ENCODE peak calls at places on chromosomes 5 and 9, in five cellular contexts. One of them, this sample, is unnamed.
A peak's percentile ranks its signal among the peaks of the same experiment; 100 is the strongest.

GRCh38 chr5:66634601-66635000 is 38.4 kb downstream of the MAST4 start:
- DNase-seq in A673: no peak
- DNase-seq in sigmoid colon: no peak
- DNase-seq in fibroblast of lung: no peak
- DNase-seq in PC-3: no peak
- DNase-seq in this sample: no peak

GRCh38 chr5:134003957-134004625 is 684 bp downstream of the VDAC1 start:
- DNase-seq in sigmoid colon: peak; percentile 82
- DNase-seq in fibroblast of lung: peak; percentile 53
- DNase-seq in PC-3: no peak
- DNase-seq in A673: peak; percentile 44
- DNase-seq in this sample: peak; percentile 52

GRCh38 chr5:121968910-121969607 is 7.3 kb downstream of the SRFBP1 start:
- DNase-seq in sigmoid colon: no peak
- DNase-seq in fibroblast of lung: peak; percentile 99
- DNase-seq in A673: peak; percentile 69
- DNase-seq in PC-3: peak; percentile 92
- DNase-seq in this sample: no peak

GRCh38 chr5:159763564-159763963 is 152.7 kb upstream of the ADRA1B start:
- DNase-seq in fibroblast of lung: peak; percentile 34
- DNase-seq in A673: no peak
- DNase-seq in sigmoid colon: no peak
- DNase-seq in PC-3: no peak
- DNase-seq in this sample: no peak

GRCh38 chr5:2746642-2747041 is 4.8 kb downstream of the IRX2 start:
- DNase-seq in PC-3: peak; percentile 49
- DNase-seq in fibroblast of lung: peak; percentile 76
- DNase-seq in sigmoid colon: no peak
- DNase-seq in A673: no peak
- DNase-seq in this sample: no peak

GRCh38 chr5:368162-369084 is 46.9 kb downstream of the AHRR start:
- DNase-seq in A673: no peak
- DNase-seq in fibroblast of lung: peak; percentile 88
- DNase-seq in PC-3: no peak
- DNase-seq in sigmoid colon: no peak
- DNase-seq in this sample: no peak

GRCh38 chr9:14687042-14687719 is 6.1 kb downstream of the ZDHHC21 start:
- DNase-seq in fibroblast of lung: peak; percentile 91
- DNase-seq in PC-3: peak; percentile 95
- DNase-seq in sigmoid colon: no peak
- DNase-seq in A673: no peak
- DNase-seq in this sample: no peak

GRCh38 chr9:34633166-34633565 is 4.3 kb upstream of the ARID3C start:
- DNase-seq in A673: no peak
- DNase-seq in sigmoid colon: no peak
- DNase-seq in PC-3: no peak
- DNase-seq in fibroblast of lung: no peak
- DNase-seq in this sample: no peak

GRCh38 chr5:58459860-58460726 is at the start of gene PLK2:
- DNase-seq in A673: peak; percentile 82
- DNase-seq in sigmoid colon: peak; percentile 97
- DNase-seq in fibroblast of lung: peak; percentile 92
- DNase-seq in PC-3: peak; percentile 80
- DNase-seq in this sample: peak; percentile 93

GRCh38 chr9:38619556-38620447 is 594 bp downstream of the ANKRD18A start:
- DNase-seq in A673: no peak
- DNase-seq in sigmoid colon: no peak
- DNase-seq in PC-3: peak; percentile 14
- DNase-seq in fibroblast of lung: no peak
- DNase-seq in this sample: no peak
- H3K27me3 ChIP-seq in A673: peaks cover 84% of the 10 kb centered on the region
- H3K27me3 ChIP-seq in sigmoid colon: peaks cover 49% of the 10 kb centered on the region
- H3K27me3 ChIP-seq in PC-3: no peaks in the 10 kb centered on the region
- H3K27me3 ChIP-seq in fibroblast of lung: peaks cover 20% of the 10 kb centered on the region
- H3K27me3 ChIP-seq in this sample: peaks cover 77% of the 10 kb centered on the region

GRCh38 chr9:35686222-35687203 is 3.2 kb downstream of the TPM2 start:
- DNase-seq in PC-3: no peak
- DNase-seq in sigmoid colon: no peak
- DNase-seq in fibroblast of lung: peak; percentile 71
- DNase-seq in A673: no peak
- DNase-seq in this sample: no peak
- H3K4me3 ChIP-seq in PC-3: no peak overlapping the region
- H3K4me3 ChIP-seq in sigmoid colon: peak overlapping the region; percentile 95
- H3K4me3 ChIP-seq in fibroblast of lung: peak overlapping the region; percentile 70
- H3K4me3 ChIP-seq in A673: no peak overlapping the region
- H3K4me3 ChIP-seq in this sample: no peak overlapping the region

DNA sequence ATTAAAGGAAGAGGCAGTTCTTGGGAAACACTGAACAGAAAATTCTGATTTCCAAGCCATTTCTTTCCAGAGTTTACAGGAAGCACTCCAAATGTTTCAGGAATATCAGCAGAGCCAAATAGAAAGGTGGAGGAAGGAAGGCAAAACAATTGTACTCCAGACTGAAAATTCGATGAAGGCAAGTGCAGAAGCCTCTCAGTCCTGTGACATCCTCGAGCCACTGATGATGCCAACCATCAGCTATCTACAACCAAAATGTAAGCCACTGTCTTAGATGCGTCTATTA is 2.2 kb downstream of the LMAN2 start:
- DNase-seq in sigmoid colon: no peak
- DNase-seq in PC-3: no peak
- DNase-seq in fibroblast of lung: no peak
- DNase-seq in A673: no peak
- DNase-seq in this sample: no peak
- TF ChIP-seq CTCF in sigmoid colon: no peak
- TF ChIP-seq CTCF in PC-3: no peak
- TF ChIP-seq CTCF in fibroblast of lung: no peak
- TF ChIP-seq CTCF in A673: no peak
- TF ChIP-seq CTCF in this sample: no peak

GRCh38 chr9:123682746-123683145 is 247.2 kb downstream of the DENND1A start:
- DNase-seq in fibroblast of lung: no peak
- DNase-seq in A673: no peak
- DNase-seq in PC-3: no peak
- DNase-seq in sigmoid colon: no peak
- DNase-seq in this sample: no peak
- H3K27me3 ChIP-seq in fibroblast of lung: no peaks in the 10 kb centered on the region
- H3K27me3 ChIP-seq in A673: peaks cover 3% of the 10 kb centered on the region
- H3K27me3 ChIP-seq in PC-3: no peaks in the 10 kb centered on the region
- H3K27me3 ChIP-seq in sigmoid colon: no peaks in the 10 kb centered on the region
- H3K27me3 ChIP-seq in this sample: no peaks in the 10 kb centered on the region

GRCh38 chr5:142777108-142777507 is 6.9 kb downstream of the ARHGAP26 start:
- DNase-seq in sigmoid colon: no peak
- DNase-seq in A673: no peak
- DNase-seq in fibroblast of lung: no peak
- DNase-seq in PC-3: no peak
- DNase-seq in this sample: no peak

GRCh38 chr5:142769793-142770649 is at the start of gene ARHGAP26:
- DNase-seq in A673: peak; percentile 98
- DNase-seq in fibroblast of lung: peak; percentile 95
- DNase-seq in sigmoid colon: peak; percentile 99
- DNase-seq in PC-3: peak; percentile 92
- DNase-seq in this sample: peak; percentile 99

GRCh38 chr5:142769251-142769792 is 855 bp upstream of the ARHGAP26 start:
- DNase-seq in sigmoid colon: no peak
- DNase-seq in A673: no peak
- DNase-seq in PC-3: no peak
- DNase-seq in fibroblast of lung: no peak
- DNase-seq in this sample: peak; percentile 28

GRCh38 chr5:142770650-142771609 is 753 bp downstream of the ARHGAP26 start:
- DNase-seq in A673: peak; percentile 68
- DNase-seq in sigmoid colon: peak; percentile 82
- DNase-seq in PC-3: peak; percentile 49
- DNase-seq in fibroblast of lung: peak; percentile 36
- DNase-seq in this sample: peak; percentile 64

GRCh38 chr5:142772766-142773293 is 2.7 kb downstream of the ARHGAP26 start:
- DNase-seq in fibroblast of lung: no peak
- DNase-seq in A673: no peak
- DNase-seq in sigmoid colon: no peak
- DNase-seq in PC-3: peak; percentile 24
- DNase-seq in this sample: no peak
- H3K4me3 ChIP-seq in fibroblast of lung: no peak overlapping the region
- H3K4me3 ChIP-seq in A673: no peak overlapping the region
- H3K4me3 ChIP-seq in sigmoid colon: no peak overlapping the region
- H3K4me3 ChIP-seq in PC-3: peak overlapping the region; percentile 97
- H3K4me3 ChIP-seq in this sample: no peak overlapping the region

DNA sequence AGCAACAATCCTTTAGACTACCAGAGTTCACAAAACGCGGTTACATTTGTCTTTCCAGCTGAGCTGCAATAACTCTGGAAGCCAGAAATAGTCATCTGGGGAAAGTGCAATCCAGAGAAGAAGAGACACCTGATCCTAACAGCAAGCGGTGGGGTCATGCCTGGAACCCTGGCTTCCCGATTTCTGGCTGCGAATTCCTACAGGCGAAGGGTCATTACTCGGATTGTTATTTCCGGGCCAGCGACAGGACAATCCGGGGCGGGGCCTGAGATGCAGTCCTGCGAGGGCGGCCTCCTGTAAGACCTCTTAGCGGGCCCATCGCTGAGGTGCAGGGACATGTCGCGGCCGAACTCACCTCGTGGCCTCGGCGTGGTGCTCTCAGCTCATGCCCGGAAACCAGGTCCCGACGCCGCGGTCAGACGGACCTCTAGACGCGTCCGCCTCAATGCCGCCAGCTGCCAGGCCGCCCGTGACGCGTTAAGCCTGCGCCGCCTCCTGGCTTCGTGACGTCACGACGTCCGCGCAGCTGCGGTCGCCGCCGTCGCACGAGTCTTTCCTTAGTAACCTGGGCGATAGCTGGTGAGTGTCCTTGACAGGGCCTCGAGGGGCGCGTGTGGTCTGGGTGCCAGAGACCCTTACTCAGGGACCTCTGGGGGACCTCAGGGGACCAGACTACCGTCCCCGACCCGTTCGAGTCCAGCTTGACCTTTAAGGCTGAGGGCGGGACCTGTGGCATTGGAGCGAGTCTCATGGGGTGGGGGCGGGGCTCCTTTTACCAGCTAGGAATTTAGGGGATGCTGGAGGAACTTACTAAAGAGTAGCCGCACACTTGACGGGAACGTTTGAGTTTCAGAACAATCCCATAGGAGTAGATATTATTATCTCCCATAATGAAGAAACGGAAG is at the start of the genes MRRF and RBM18:
- DNase-seq in A673: peak; percentile 91
- DNase-seq in sigmoid colon: peak; percentile 95
- DNase-seq in PC-3: peak; percentile 82
- DNase-seq in fibroblast of lung: peak; percentile 89
- DNase-seq in this sample: peak; percentile 94
- TF ChIP-seq CTCF in A673: no peak
- TF ChIP-seq CTCF in sigmoid colon: no peak
- TF ChIP-seq CTCF in PC-3: no peak
- TF ChIP-seq CTCF in fibroblast of lung: no peak
- TF ChIP-seq CTCF in this sample: no peak

GRCh38 chr9:119366909-119367690 is 2.1 kb downstream of the BRINP1 start:
- DNase-seq in A673: no peak
- DNase-seq in sigmoid colon: no peak
- DNase-seq in fibroblast of lung: no peak
- DNase-seq in PC-3: no peak
- DNase-seq in this sample: no peak
- H3K27me3 ChIP-seq in A673: peaks cover 37% of the 10 kb centered on the region
- H3K27me3 ChIP-seq in sigmoid colon: peaks cover 26% of the 10 kb centered on the region
- H3K27me3 ChIP-seq in fibroblast of lung: no peaks in the 10 kb centered on the region
- H3K27me3 ChIP-seq in PC-3: no peaks in the 10 kb centered on the region
- H3K27me3 ChIP-seq in this sample: peaks cover 34% of the 10 kb centered on the region

This sample was measured in BE2C.